ENCODE peak calls at places on chromosomes 11 and 22, in five cellular contexts. G is endothelial cell of umbilical vein, L is upper lobe of left lung, C is HCT116, B is stomach. O is an unnamed sample.

GRCh38 chr22:47837703-47838102 is 1075.3 kb downstream of the TBC1D22A start:
- DNase-seq in G (no peak), L (no peak), C (peak; percentile 13), B (no peak), O (no peak)

GRCh38 chr11:14529933-14530332 is 9.7 kb upstream of the PSMA1 start:
- DNase-seq in G (no peak), L (no peak), C (no peak), B (no peak), O (no peak)

GRCh38 chr11:101446238-101446637 is 137.6 kb downstream of the TRPC6 start:
- DNase-seq in G (no peak), L (no peak), C (no peak), B (no peak), O (no peak)

GRCh38 chr11:85767277-85767676 is 43.7 kb downstream of the SYTL2 start:
- DNase-seq in G (no peak), L (no peak), C (no peak), B (no peak), O (no peak)

GRCh38 chr11:44939673-44940072 is 11.0 kb downstream of the TP53I11 start:
- DNase-seq in G (peak; percentile 25), L (no peak), C (no peak), B (no peak), O (no peak)

GRCh38 chr11:18253222-18253621 is 4.8 kb upstream of the SAA2 start:
- DNase-seq in G (no peak), L (no peak), C (peak; percentile 8), B (no peak), O (no peak)

GRCh38 chr11:65305501-65306268 is 9.0 kb upstream of the CDC42EP2 start:
- DNase-seq in G (no peak), L (no peak), C (no peak), B (peak; percentile 65), O (no peak)

GRCh38 chr11:45025716-45026492 is 75.2 kb upstream of the TP53I11 start:
- DNase-seq in G (peak; percentile 98), L (peak; percentile 50), C (no peak), B (no peak), O (peak; percentile 87)

GRCh38 chr11:116432301-116432700 is 340.5 kb downstream of the BUD13 start:
- DNase-seq in G (no peak), L (peak; percentile 54), C (no peak), B (no peak), O (no peak)

GRCh38 chr22:46028069-46028991 is 51.4 kb upstream of the WNT7B start:
- DNase-seq in G (no peak), L (no peak), C (no peak), B (no peak), O (peak; percentile 55)

GRCh38 chr11:3001496-3001895 is 9.4 kb upstream of the NAP1L4 start:
- DNase-seq in G (no peak), L (peak; percentile 46), C (no peak), B (peak; percentile 79), O (no peak)

GRCh38 chr22:47000256-47000655 is 237.8 kb downstream of the TBC1D22A start:
- DNase-seq in G (no peak), L (no peak), C (no peak), B (no peak), O (no peak)

GRCh38 chr11:11670582-11670981 is 48.8 kb upstream of the GALNT18 start:
- DNase-seq in G (no peak), L (no peak), C (no peak), B (no peak), O (no peak)

GRCh38 chr11:70675697-70676374 is 277.5 kb downstream of the CTTN start:
- DNase-seq in G (no peak), L (no peak), C (peak; percentile 12), B (no peak), O (no peak)

GRCh38 chr22:20970939-20971657 is 4.0 kb downstream of the AIFM3 start:
- DNase-seq in G (no peak), L (no peak), C (no peak), B (no peak), O (peak; percentile 50)

GRCh38 chr11:28836285-28837081 is 728.3 kb downstream of the METTL15 start:
- DNase-seq in G (peak; percentile 81), L (no peak), C (no peak), B (no peak), O (no peak)

GRCh38 chr11:82978422-82979099 is 77.0 kb downstream of the DDIAS start:
- DNase-seq in G (no peak), L (no peak), C (no peak), B (no peak), O (no peak)

GRCh38 chr11:3165152-3165705 is at the start of gene OSBPL5:
- DNase-seq in G (peak; percentile 61), L (peak; percentile 95), C (no peak), B (peak; percentile 79), O (peak; percentile 91)

GRCh38 chr11:26983645-26984044 is 10.3 kb upstream of the FIBIN start:
- DNase-seq in G (no peak), L (no peak), C (no peak), B (no peak), O (no peak)

GRCh38 chr11:13238879-13239514 is 38.6 kb upstream of the BMAL1 start:
- DNase-seq in G (peak; percentile 38), L (no peak), C (peak; percentile 57), B (peak; percentile 54), O (no peak)

GRCh38 chr22:37972527-37972926 is 11.8 kb downstream of the SOX10 start:
- DNase-seq in G (no peak), L (no peak), C (no peak), B (no peak), O (no peak)

GRCh38 chr11:108601150-108601549 is 7.6 kb upstream of the EXPH5 start:
- DNase-seq in G (no peak), L (no peak), C (no peak), B (no peak), O (no peak)

GRCh38 chr22:45784357-45785277 is 113.0 kb downstream of the ATXN10 start:
- DNase-seq in G (no peak), L (no peak), C (no peak), B (no peak), O (no peak)

GRCh38 chr11:65573391-65574146 is 1.2 kb downstream of the FAM89B start:
- DNase-seq in G (no peak), L (no peak), C (no peak), B (no peak), O (peak; percentile 89)

GRCh38 chr11:79423736-79424135 is 17.1 kb downstream of the TENM4 start:
- DNase-seq in G (no peak), L (no peak), C (no peak), B (no peak), O (no peak)

GRCh38 chr22:20940178-20940790 is 23.1 kb downstream of the CRKL start:
- DNase-seq in G (no peak), L (no peak), C (no peak), B (no peak), O (no peak)

DNA sequence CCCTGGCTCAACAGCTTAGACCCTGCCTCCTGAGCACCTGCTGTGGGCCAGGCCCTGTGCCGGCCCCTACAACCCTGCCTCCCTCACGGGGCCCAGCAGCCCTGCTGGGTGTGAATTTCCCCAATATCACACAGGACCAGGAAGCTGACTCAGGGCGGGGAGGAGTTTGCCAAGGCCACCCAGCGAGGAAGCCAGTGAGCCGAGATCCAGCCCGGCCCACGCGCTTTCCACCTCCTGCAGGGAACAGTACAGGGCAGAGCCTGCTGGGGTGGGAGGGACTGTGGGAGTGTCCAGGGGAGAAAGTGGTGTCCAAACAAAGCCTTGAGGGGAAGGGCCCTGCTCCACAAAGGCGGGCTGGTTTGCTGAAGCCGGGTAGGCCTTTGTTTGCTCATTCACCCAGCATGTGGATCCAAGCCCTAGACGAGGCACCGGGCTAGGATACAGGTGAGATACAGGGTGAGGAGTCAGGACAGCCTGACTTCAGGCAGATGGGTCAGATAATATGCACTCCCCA is 26.8 kb downstream of the RPL3 start:
- DNase-seq in G (peak; percentile 96), L (peak; percentile 89), C (peak; percentile 93), B (peak; percentile 92), O (peak; percentile 93)
- TF ChIP-seq POLR2A in G (peak; percentile 56), L (no peak), C (peak; percentile 86), B (no peak), O (no peak)

GRCh38 chr11:64241175-64241429 is 207 bp downstream of the FKBP2 start:
- DNase-seq in G (no peak), L (no peak), C (no peak), B (no peak), O (no peak)

GRCh38 chr11:64241430-64242153 is 697 bp downstream of the FKBP2 start:
- DNase-seq in G (peak; percentile 99), L (peak; percentile 100), C (peak; percentile 98), B (peak; percentile 100), O (peak; percentile 100)

GRCh38 chr11:64240467-64241174 is at the start of gene FKBP2:
- DNase-seq in G (peak; percentile 97), L (peak; percentile 100), C (peak; percentile 91), B (peak; percentile 98), O (peak; percentile 100)

GRCh38 chr11:64238999-64239398 is 1.9 kb upstream of the FKBP2 start:
- DNase-seq in G (no peak), L (no peak), C (no peak), B (no peak), O (no peak)

DNA sequence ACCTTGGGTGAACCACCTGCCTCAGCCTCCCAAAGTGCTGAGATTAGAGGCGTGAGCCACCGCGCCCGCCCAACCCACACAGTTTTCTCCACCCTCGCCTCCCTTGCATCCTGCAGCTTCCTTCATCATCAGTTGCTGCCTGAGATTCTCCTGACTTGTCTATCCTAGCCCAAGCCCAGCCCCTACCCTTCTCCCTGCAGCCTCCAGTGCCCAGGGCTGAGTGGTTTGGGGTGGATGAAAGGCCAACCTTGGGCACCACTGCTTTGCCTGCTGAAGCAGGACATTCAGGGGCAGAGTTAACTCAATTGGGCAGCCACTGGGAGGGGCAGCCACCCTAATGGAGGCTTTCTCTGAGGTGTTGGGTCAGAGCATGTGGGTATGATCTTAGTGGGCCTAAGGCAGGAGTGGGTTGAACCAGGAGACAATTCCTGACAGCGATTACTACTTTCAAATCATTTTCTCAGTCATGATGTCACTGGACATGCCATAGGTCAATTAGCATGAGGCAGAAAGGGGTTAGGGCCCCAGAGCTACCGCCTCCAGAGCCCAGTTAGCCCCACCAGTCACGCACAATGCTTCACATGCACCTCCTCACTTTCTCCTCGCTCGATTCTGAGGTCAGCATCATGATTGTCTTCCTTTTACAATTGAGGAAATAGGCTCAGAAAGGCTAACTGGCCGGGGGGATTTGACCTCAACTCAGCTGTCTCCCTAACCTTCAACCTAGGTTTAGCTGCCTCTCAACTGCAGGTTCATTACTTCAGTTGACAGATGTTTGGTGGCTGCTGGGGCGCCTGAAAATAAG is 1.0 kb upstream of the FKBP2 start:
- DNase-seq in G (no peak), L (peak; percentile 40), C (no peak), B (no peak), O (no peak)
- TF ChIP-seq POLR2AphosphoS5 in G (no peak), L (no peak), C (no peak), B (no peak), O (no peak)

GRCh38 chr11:119717839-119718534 is 11.0 kb downstream of the NECTIN1 start:
- DNase-seq in G (no peak), L (no peak), C (no peak), B (no peak), O (no peak)
- H3K4me1 ChIP-seq in G (peaks cover 6% of the 10 kb centered on the region), L (peaks cover 1% of the 10 kb centered on the region), C (peaks cover 24% of the 10 kb centered on the region), B (peaks cover 26% of the 10 kb centered on the region), O (no peaks in the 10 kb centered on the region)

GRCh38 chr22:23769321-23769965 is 1.7 kb upstream of the CHCHD10 start:
- DNase-seq in G (no peak), L (no peak), C (no peak), B (no peak), O (no peak)

GRCh38 chr22:23774922-23775436 is 2.3 kb downstream of the MMP11 start:
- DNase-seq in G (no peak), L (no peak), C (no peak), B (no peak), O (no peak)

GRCh38 chr22:23774114-23774921 is 1.7 kb downstream of the MMP11 start:
- DNase-seq in G (no peak), L (no peak), C (no peak), B (no peak), O (no peak)

GRCh38 chr22:23773247-23774113 is 831 bp downstream of the MMP11 start:
- DNase-seq in G (no peak), L (no peak), C (no peak), B (no peak), O (no peak)

GRCh38 chr22:23772315-23773246 is at the start of gene MMP11:
- DNase-seq in G (no peak), L (peak; percentile 92), C (no peak), B (peak; percentile 67), O (peak; percentile 90)
- TF ChIP-seq POLR2A in G (peak; percentile 39), L (no peak), C (peak; percentile 73), B (no peak), O (no peak)